ENCODE peak calls at places on chromosomes 1 and 21, in nine cellular contexts. One of them, this sample, is unnamed. For H3K4me1, the result is how much of the 10 kb centered on the place peaks cover.

GRCh38 chr1:68273530-68273929 is 41.2 kb upstream of the WLS start:
- DNase-seq in gastrocnemius medialis: no peak
- DNase-seq in GM23338: no peak
- DNase-seq in mammary epithelial cell: no peak
- DNase-seq in left ventricle myocardium inferior: no peak
- DNase-seq in psoas muscle: no peak
- DNase-seq in endodermal cell: no peak
- DNase-seq in stomach: no peak
- DNase-seq in pancreas: no peak
- DNase-seq in this sample: no peak

GRCh38 chr1:236523704-236524141 is at the start of gene LGALS8:
- DNase-seq in endodermal cell: peak
- DNase-seq in psoas muscle: peak
- DNase-seq in mammary epithelial cell: peak
- DNase-seq in pancreas: peak
- DNase-seq in stomach: peak
- DNase-seq in GM23338: peak
- DNase-seq in left ventricle myocardium inferior: peak
- DNase-seq in gastrocnemius medialis: peak
- DNase-seq in this sample: peak

GRCh38 chr1:157144509-157144908 is 6.3 kb upstream of the ETV3 start:
- DNase-seq in left ventricle myocardium inferior: no peak
- DNase-seq in stomach: no peak
- DNase-seq in gastrocnemius medialis: no peak
- DNase-seq in GM23338: no peak
- DNase-seq in endodermal cell: no peak
- DNase-seq in mammary epithelial cell: peak
- DNase-seq in psoas muscle: no peak
- DNase-seq in pancreas: no peak
- DNase-seq in this sample: no peak

GRCh38 chr1:222777463-222777862 is 37.4 kb upstream of the DISP1 start:
- DNase-seq in GM23338: no peak
- DNase-seq in left ventricle myocardium inferior: no peak
- DNase-seq in gastrocnemius medialis: no peak
- DNase-seq in mammary epithelial cell: peak
- DNase-seq in endodermal cell: no peak
- DNase-seq in stomach: no peak
- DNase-seq in psoas muscle: no peak
- DNase-seq in pancreas: no peak
- DNase-seq in this sample: no peak

GRCh38 chr1:15157524-15158399 is 4.2 kb downstream of the TMEM51 start:
- DNase-seq in psoas muscle: no peak
- DNase-seq in gastrocnemius medialis: no peak
- DNase-seq in endodermal cell: no peak
- DNase-seq in pancreas: no peak
- DNase-seq in mammary epithelial cell: no peak
- DNase-seq in stomach: no peak
- DNase-seq in left ventricle myocardium inferior: no peak
- DNase-seq in GM23338: peak
- DNase-seq in this sample: no peak

GRCh38 chr21:45415188-45415942 is 10.4 kb downstream of the COL18A1 start:
- DNase-seq in mammary epithelial cell: no peak
- DNase-seq in stomach: no peak
- DNase-seq in endodermal cell: peak
- DNase-seq in pancreas: peak
- DNase-seq in psoas muscle: peak
- DNase-seq in gastrocnemius medialis: no peak
- DNase-seq in GM23338: no peak
- DNase-seq in left ventricle myocardium inferior: peak
- DNase-seq in this sample: no peak

GRCh38 chr1:79982218-79982617 is 975.7 kb upstream of the ADGRL4 start:
- DNase-seq in gastrocnemius medialis: peak
- DNase-seq in GM23338: no peak
- DNase-seq in endodermal cell: no peak
- DNase-seq in stomach: no peak
- DNase-seq in mammary epithelial cell: no peak
- DNase-seq in pancreas: peak
- DNase-seq in left ventricle myocardium inferior: peak
- DNase-seq in psoas muscle: peak
- DNase-seq in this sample: peak

GRCh38 chr1:59516881-59517280 is 220.0 kb downstream of the FGGY start:
- DNase-seq in mammary epithelial cell: no peak
- DNase-seq in gastrocnemius medialis: no peak
- DNase-seq in pancreas: no peak
- DNase-seq in left ventricle myocardium inferior: no peak
- DNase-seq in GM23338: no peak
- DNase-seq in stomach: no peak
- DNase-seq in endodermal cell: no peak
- DNase-seq in psoas muscle: no peak
- DNase-seq in this sample: peak

GRCh38 chr1:2636733-2637132 is 3.9 kb upstream of the MMEL1 start:
- DNase-seq in GM23338: no peak
- DNase-seq in pancreas: no peak
- DNase-seq in stomach: no peak
- DNase-seq in psoas muscle: no peak
- DNase-seq in mammary epithelial cell: peak
- DNase-seq in left ventricle myocardium inferior: no peak
- DNase-seq in endodermal cell: no peak
- DNase-seq in gastrocnemius medialis: no peak
- DNase-seq in this sample: no peak

GRCh38 chr1:32199043-32199716 is 1.2 kb upstream of the CCDC28B start:
- DNase-seq in endodermal cell: no peak
- DNase-seq in left ventricle myocardium inferior: no peak
- DNase-seq in mammary epithelial cell: no peak
- DNase-seq in psoas muscle: no peak
- DNase-seq in stomach: no peak
- DNase-seq in gastrocnemius medialis: no peak
- DNase-seq in pancreas: no peak
- DNase-seq in GM23338: no peak
- DNase-seq in this sample: no peak
- H3K4me1 ChIP-seq in endodermal cell: under half
- H3K4me1 ChIP-seq in left ventricle myocardium inferior: half or more
- H3K4me1 ChIP-seq in mammary epithelial cell: under half
- H3K4me1 ChIP-seq in psoas muscle: half or more
- H3K4me1 ChIP-seq in stomach: under half
- H3K4me1 ChIP-seq in gastrocnemius medialis: under half
- H3K4me1 ChIP-seq in pancreas: under half
- H3K4me1 ChIP-seq in GM23338: under half
- H3K4me1 ChIP-seq in this sample: under half

DNA sequence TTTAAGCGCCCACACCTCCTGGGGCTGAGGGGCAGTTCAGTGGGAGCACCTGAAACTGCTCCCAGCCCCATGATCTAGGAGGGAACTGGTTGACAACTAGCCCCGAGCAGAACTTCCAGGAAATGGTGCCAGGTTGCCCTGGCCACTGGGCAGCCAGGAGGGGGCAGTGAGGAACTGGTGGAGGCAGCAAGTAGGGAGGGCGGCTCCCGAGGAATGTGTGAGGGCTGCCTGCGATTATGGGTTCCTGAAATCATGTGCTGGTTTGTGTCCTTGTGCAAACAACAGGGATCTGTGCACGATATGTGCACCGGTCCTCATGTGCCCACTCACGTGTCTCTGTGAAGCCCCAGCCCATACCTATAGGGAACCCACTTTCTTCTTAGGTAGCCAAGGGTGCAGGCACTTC is 9.9 kb downstream of the GPR3 start:
- DNase-seq in pancreas: peak
- DNase-seq in psoas muscle: peak
- DNase-seq in endodermal cell: peak
- DNase-seq in mammary epithelial cell: peak
- DNase-seq in GM23338: peak
- DNase-seq in gastrocnemius medialis: peak
- DNase-seq in left ventricle myocardium inferior: peak
- DNase-seq in stomach: peak
- DNase-seq in this sample: peak
- H3K27ac ChIP-seq in pancreas: peak
- H3K27ac ChIP-seq in psoas muscle: peak
- H3K27ac ChIP-seq in endodermal cell: peak
- H3K27ac ChIP-seq in mammary epithelial cell: no peak
- H3K27ac ChIP-seq in GM23338: peak
- H3K27ac ChIP-seq in gastrocnemius medialis: peak
- H3K27ac ChIP-seq in left ventricle myocardium inferior: peak
- H3K27ac ChIP-seq in stomach: peak
- H3K27ac ChIP-seq in this sample: peak

GRCh38 chr1:47257224-47257623 is 25.2 kb upstream of the TAL1 start:
- DNase-seq in pancreas: no peak
- DNase-seq in psoas muscle: no peak
- DNase-seq in left ventricle myocardium inferior: no peak
- DNase-seq in mammary epithelial cell: no peak
- DNase-seq in stomach: no peak
- DNase-seq in gastrocnemius medialis: no peak
- DNase-seq in GM23338: no peak
- DNase-seq in endodermal cell: no peak
- DNase-seq in this sample: no peak

GRCh38 chr1:47262787-47263413 is 30.9 kb upstream of the TAL1 start:
- DNase-seq in psoas muscle: no peak
- DNase-seq in GM23338: peak
- DNase-seq in mammary epithelial cell: peak
- DNase-seq in left ventricle myocardium inferior: no peak
- DNase-seq in endodermal cell: peak
- DNase-seq in pancreas: peak
- DNase-seq in gastrocnemius medialis: peak
- DNase-seq in stomach: peak
- DNase-seq in this sample: no peak
- TF ChIP-seq CTCF in psoas muscle: peak
- TF ChIP-seq CTCF in GM23338: peak
- TF ChIP-seq CTCF in mammary epithelial cell: peak
- TF ChIP-seq CTCF in left ventricle myocardium inferior: peak
- TF ChIP-seq CTCF in endodermal cell: peak
- TF ChIP-seq CTCF in pancreas: peak
- TF ChIP-seq CTCF in gastrocnemius medialis: peak
- TF ChIP-seq CTCF in stomach: peak
- TF ChIP-seq CTCF in this sample: peak

DNA sequence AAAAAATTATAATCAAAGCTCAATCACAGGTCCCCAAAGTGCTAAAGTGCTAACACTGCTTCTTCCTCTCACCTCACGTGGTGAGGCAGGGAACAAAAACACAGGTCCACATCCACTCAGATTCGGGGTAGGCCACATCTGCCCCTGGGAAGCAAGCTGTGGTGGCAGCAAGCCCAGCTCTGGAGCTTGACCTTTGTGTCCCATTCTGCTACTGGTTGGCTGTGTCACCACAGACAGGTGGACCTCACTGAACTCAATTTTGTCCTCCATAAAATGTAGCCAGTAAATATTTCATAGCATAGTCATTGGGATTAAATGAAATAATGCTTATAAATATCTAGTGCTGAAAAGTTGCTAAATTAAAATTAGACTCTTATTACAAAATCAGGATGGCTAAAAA is 8.5 kb downstream of the AZIN2 start:
- DNase-seq in endodermal cell: no peak
- DNase-seq in pancreas: no peak
- DNase-seq in gastrocnemius medialis: peak
- DNase-seq in left ventricle myocardium inferior: no peak
- DNase-seq in psoas muscle: peak
- DNase-seq in GM23338: no peak
- DNase-seq in stomach: no peak
- DNase-seq in mammary epithelial cell: no peak
- DNase-seq in this sample: no peak
- H3K4me1 ChIP-seq in endodermal cell: under half
- H3K4me1 ChIP-seq in pancreas: under half
- H3K4me1 ChIP-seq in gastrocnemius medialis: under half
- H3K4me1 ChIP-seq in left ventricle myocardium inferior: under half
- H3K4me1 ChIP-seq in psoas muscle: under half
- H3K4me1 ChIP-seq in GM23338: under half
- H3K4me1 ChIP-seq in stomach: under half
- H3K4me1 ChIP-seq in mammary epithelial cell: under half
- H3K4me1 ChIP-seq in this sample: under half

GRCh38 chr1:43235040-43235439 is 34.7 kb upstream of the TMEM125 start:
- DNase-seq in endodermal cell: no peak
- DNase-seq in stomach: no peak
- DNase-seq in GM23338: no peak
- DNase-seq in psoas muscle: no peak
- DNase-seq in pancreas: no peak
- DNase-seq in mammary epithelial cell: no peak
- DNase-seq in gastrocnemius medialis: no peak
- DNase-seq in left ventricle myocardium inferior: no peak
- DNase-seq in this sample: no peak

GRCh38 chr1:43234267-43234666 is 35.5 kb upstream of the TMEM125 start:
- DNase-seq in psoas muscle: no peak
- DNase-seq in pancreas: no peak
- DNase-seq in gastrocnemius medialis: no peak
- DNase-seq in left ventricle myocardium inferior: no peak
- DNase-seq in endodermal cell: no peak
- DNase-seq in stomach: no peak
- DNase-seq in GM23338: no peak
- DNase-seq in mammary epithelial cell: no peak
- DNase-seq in this sample: no peak

GRCh38 chr1:43237131-43237530 is 32.7 kb upstream of the TMEM125 start:
- DNase-seq in mammary epithelial cell: no peak
- DNase-seq in endodermal cell: no peak
- DNase-seq in GM23338: no peak
- DNase-seq in left ventricle myocardium inferior: no peak
- DNase-seq in psoas muscle: no peak
- DNase-seq in stomach: no peak
- DNase-seq in pancreas: no peak
- DNase-seq in gastrocnemius medialis: no peak
- DNase-seq in this sample: no peak

GRCh38 chr1:43233631-43234030 is 36.2 kb upstream of the TMEM125 start:
- DNase-seq in GM23338: no peak
- DNase-seq in mammary epithelial cell: no peak
- DNase-seq in gastrocnemius medialis: no peak
- DNase-seq in pancreas: no peak
- DNase-seq in endodermal cell: no peak
- DNase-seq in left ventricle myocardium inferior: no peak
- DNase-seq in psoas muscle: no peak
- DNase-seq in stomach: no peak
- DNase-seq in this sample: no peak

DNA sequence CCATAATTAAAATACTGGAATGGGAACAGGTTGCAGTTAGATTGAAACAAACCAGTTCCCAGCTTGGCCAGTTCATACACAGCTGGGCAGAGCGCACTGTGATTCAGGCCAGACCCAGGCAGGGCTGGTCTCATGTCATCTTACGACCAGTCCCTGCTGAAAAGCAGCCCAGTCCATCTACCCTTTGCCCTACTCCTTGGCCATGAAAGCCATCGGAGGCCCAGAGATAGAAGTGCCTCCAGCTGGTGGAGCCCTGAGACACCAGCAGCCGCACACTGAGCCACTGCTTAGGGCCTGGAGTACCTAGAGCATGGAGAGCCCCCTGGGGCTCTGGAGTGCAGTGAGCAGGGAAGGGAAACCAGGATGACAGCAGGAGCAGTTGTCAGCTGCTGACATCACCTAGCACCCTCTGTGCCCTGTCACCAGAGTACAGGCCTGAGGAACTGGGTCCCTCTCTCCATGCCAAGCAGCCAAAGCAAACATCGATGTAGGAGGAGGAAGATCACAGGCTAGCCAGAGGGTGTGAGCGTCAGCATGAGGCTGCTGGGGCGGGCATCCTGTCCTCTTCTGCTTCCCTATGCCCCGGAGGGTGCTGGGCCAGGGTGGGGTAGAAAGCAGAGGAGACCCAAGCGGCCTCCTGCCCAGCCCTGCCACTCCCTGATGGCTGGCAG is 34.2 kb upstream of the TMEM125 start:
- DNase-seq in pancreas: no peak
- DNase-seq in psoas muscle: no peak
- DNase-seq in GM23338: no peak
- DNase-seq in left ventricle myocardium inferior: no peak
- DNase-seq in endodermal cell: no peak
- DNase-seq in gastrocnemius medialis: no peak
- DNase-seq in stomach: peak
- DNase-seq in mammary epithelial cell: no peak
- DNase-seq in this sample: no peak
- H3K27ac ChIP-seq in pancreas: no peak
- H3K27ac ChIP-seq in psoas muscle: no peak
- H3K27ac ChIP-seq in GM23338: no peak
- H3K27ac ChIP-seq in left ventricle myocardium inferior: peak
- H3K27ac ChIP-seq in endodermal cell: no peak
- H3K27ac ChIP-seq in gastrocnemius medialis: no peak
- H3K27ac ChIP-seq in stomach: no peak
- H3K27ac ChIP-seq in mammary epithelial cell: no peak
- H3K27ac ChIP-seq in this sample: no peak

This sample was measured in uterus.